ENCODE peak calls at places on chromosomes 11 and 22, in eight cellular contexts. I is endodermal cell, V is neural progenitor cell, F is left lung, X is hepatocyte, C is HCT116, L is WERI-Rb-1, J is colonic mucosa. E is an unnamed sample. For H3K36me3, the result is how much of the 10 kb centered on the place peaks cover.

GRCh38 chr11:119298726-119299125 is 18.2 kb downstream of the MCAM start:
- DNase-seq in F (no peak), L (no peak), J (no peak), V (no peak), C (no peak), X (no peak), I (no peak), E (no peak)

GRCh38 chr11:37449146-37449545 is 851.1 kb upstream of the RAG2 start:
- DNase-seq in I (peak), V (peak), F (no peak), J (no peak), L (no peak), C (no peak), X (peak), E (peak)

GRCh38 chr11:117157507-117157906 is 13.4 kb downstream of the PAFAH1B2 start:
- DNase-seq in L (no peak), X (no peak), F (no peak), J (no peak), V (no peak), I (no peak), C (no peak), E (no peak)

GRCh38 chr11:77705195-77705876 is 67.7 kb upstream of the CLNS1A start:
- DNase-seq in I (no peak), F (no peak), J (no peak), L (no peak), V (no peak), X (peak), C (peak), E (peak)

GRCh38 chr11:117980280-117980679 is 5.9 kb upstream of the IL10RA start:
- DNase-seq in I (no peak), C (no peak), X (no peak), V (no peak), J (peak), L (no peak), F (no peak), E (no peak)

GRCh38 chr22:19822301-19823117 is 32.2 kb downstream of the GNB1L start:
- DNase-seq in X (peak), C (no peak), I (peak), J (no peak), F (peak), V (no peak), L (no peak), E (no peak)

GRCh38 chr11:67272327-67273259 is 6.3 kb downstream of the GRK2 start:
- DNase-seq in X (no peak), F (peak), V (no peak), I (no peak), J (no peak), C (no peak), L (no peak), E (no peak)

GRCh38 chr22:45703758-45704157 is 32.1 kb downstream of the ATXN10 start:
- DNase-seq in X (no peak), L (no peak), I (peak), V (peak), F (no peak), J (no peak), C (no peak), E (peak)

GRCh38 chr11:116533186-116533825 is 239.5 kb downstream of the BUD13 start:
- DNase-seq in L (no peak), J (no peak), X (no peak), F (no peak), C (no peak), I (peak), V (peak), E (no peak)

GRCh38 chr11:8440649-8441048 is 153.4 kb downstream of the STK33 start:
- DNase-seq in F (no peak), J (no peak), V (no peak), C (no peak), L (no peak), X (no peak), I (no peak), E (no peak)

GRCh38 chr11:70031631-70032469 is 46.3 kb upstream of the ANO1 start:
- DNase-seq in L (no peak), X (no peak), C (no peak), I (peak), V (no peak), F (no peak), J (peak), E (no peak)

GRCh38 chr11:120219935-120220746 is 9.3 kb downstream of the OAF start:
- DNase-seq in I (peak), J (no peak), C (no peak), V (no peak), X (no peak), L (no peak), F (no peak), E (no peak)

GRCh38 chr22:25202290-25202921 is 2.7 kb downstream of the CRYBB3 start:
- DNase-seq in V (peak), C (peak), L (peak), X (peak), I (peak), J (peak), F (peak), E (peak)

GRCh38 chr11:132202621-132203020 is 832.2 kb downstream of the NTM start:
- DNase-seq in X (no peak), F (no peak), L (no peak), C (no peak), I (no peak), V (no peak), J (no peak), E (no peak)

GRCh38 chr22:44145544-44145943 is 35.2 kb upstream of the PARVG start:
- DNase-seq in L (no peak), X (no peak), F (no peak), I (no peak), J (no peak), C (no peak), V (no peak), E (no peak)

GRCh38 chr11:125123947-125124633 is 12.7 kb upstream of the TMEM218 start:
- DNase-seq in C (peak), F (peak), I (peak), V (peak), J (peak), X (peak), L (peak), E (peak)

GRCh38 chr22:25347752-25348102 is 128.3 kb downstream of the CRYBB2 start:
- DNase-seq in X (no peak), V (no peak), F (no peak), L (no peak), J (no peak), C (no peak), I (no peak), E (no peak)

GRCh38 chr11:65773784-65774411 is 6.9 kb downstream of the AP5B1 start:
- DNase-seq in J (no peak), L (no peak), F (no peak), C (no peak), V (no peak), I (no peak), X (no peak), E (peak)
- TF ChIP-seq CTCF in J (no peak), L (no peak), F (no peak), C (no peak), V (no peak), I (peak), X (peak), E (peak)

DNA sequence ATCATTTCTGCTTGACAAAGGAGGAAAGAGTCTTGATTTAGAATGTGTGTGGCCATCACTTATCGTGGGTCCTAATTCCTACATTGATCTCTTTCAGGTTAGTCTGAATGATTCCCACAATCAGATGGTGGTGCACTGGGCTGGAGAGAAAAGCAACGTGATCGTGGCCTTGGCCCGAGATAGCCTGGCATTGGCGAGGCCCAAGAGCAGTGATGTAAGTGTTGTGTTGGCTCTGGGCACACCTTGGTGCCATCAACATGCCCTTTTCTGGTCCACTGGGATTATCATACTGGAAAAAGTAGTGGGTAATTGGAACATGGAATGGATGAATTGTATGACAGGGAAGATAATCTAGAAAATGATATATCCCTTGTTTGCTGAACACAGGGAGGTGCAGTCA is 17.1 kb upstream of the SORL1-AS1 start:
- DNase-seq in V (no peak), I (no peak), L (no peak), F (no peak), C (no peak), X (no peak), J (no peak), E (no peak)
- H3K36me3 ChIP-seq in V (under half), I (under half), L (under half), F (under half), C (under half), X (under half), J (under half), E (under half)

GRCh38 chr22:38824587-38824986 is 19.2 kb downstream of the NPTXR start:
- DNase-seq in I (peak), C (no peak), L (no peak), X (peak), F (no peak), J (peak), V (peak), E (peak)
- TF ChIP-seq CTCF in I (peak), C (peak), L (peak), X (peak), F (peak), J (no peak), V (peak), E (peak)

GRCh38 chr11:61851900-61852295 is 23.8 kb downstream of the FADS2 start:
- DNase-seq in F (no peak), C (no peak), I (no peak), J (no peak), X (no peak), L (no peak), V (no peak), E (no peak)

GRCh38 chr11:61848631-61849030 is 20.5 kb downstream of the FADS2 start:
- DNase-seq in J (no peak), F (no peak), X (no peak), L (no peak), I (no peak), C (no peak), V (no peak), E (no peak)

GRCh38 chr11:61850687-61851086 is 22.6 kb downstream of the FADS2 start:
- DNase-seq in J (no peak), V (no peak), L (no peak), F (no peak), I (no peak), X (no peak), C (no peak), E (no peak)

GRCh38 chr11:61853698-61854169 is 25.6 kb downstream of the FADS2 start:
- DNase-seq in V (no peak), I (no peak), C (no peak), J (no peak), X (no peak), L (no peak), F (no peak), E (no peak)

DNA sequence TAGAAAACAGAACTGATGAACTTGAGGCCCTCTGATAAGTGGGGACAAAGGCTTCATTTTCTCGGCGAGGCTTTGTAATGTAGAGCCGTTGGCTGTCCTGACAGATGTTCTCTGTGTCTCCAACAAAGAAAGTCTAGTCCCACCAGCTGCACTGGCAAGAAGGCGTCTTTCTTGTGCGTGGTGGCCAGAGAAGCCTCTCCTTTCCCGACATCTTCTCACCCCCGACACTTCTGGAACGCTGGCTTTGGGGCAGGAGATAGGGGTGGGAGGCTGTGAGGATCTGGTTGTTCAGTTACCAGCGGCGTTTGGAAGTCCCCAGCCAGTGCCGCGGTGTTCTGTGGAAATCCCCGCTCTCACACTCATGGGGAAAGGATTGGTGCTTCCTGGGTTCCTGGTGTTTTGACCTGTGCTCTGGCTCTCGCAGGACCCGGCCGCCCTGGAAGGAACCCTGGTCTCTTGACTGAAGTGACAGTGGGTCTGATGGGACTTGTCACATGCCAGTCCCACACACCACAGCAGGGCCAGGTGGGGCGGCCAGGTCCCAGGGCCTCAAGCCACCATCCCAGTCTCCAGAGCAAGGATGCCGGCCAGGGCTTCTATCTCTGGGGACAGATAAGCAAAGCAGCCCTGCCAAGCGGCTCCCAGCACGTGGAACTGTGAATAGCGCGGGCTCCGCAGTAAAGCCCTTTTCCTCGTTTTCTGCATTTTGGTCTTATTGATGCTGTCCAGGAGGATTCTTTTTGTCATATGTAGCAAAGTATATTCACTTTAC is 23.2 kb downstream of the FADS2 start:
- DNase-seq in C (no peak), F (no peak), X (no peak), L (no peak), V (no peak), I (no peak), J (no peak), E (no peak)
- H3K36me3 ChIP-seq in C (under half), F (half or more), X (under half), L (half or more), V (under half), I (half or more), J (under half), E (under half)

GRCh38 chr22:30113494-30113893 is 33.2 kb downstream of the HORMAD2 start:
- DNase-seq in F (no peak), J (no peak), C (no peak), X (no peak), V (no peak), L (no peak), I (no peak), E (no peak)

GRCh38 chr22:30114356-30114755 is 34.1 kb downstream of the HORMAD2 start:
- DNase-seq in F (no peak), J (no peak), L (no peak), V (no peak), I (no peak), C (no peak), X (no peak), E (no peak)

GRCh38 chr22:30117256-30117655 is 37.0 kb downstream of the HORMAD2 start:
- DNase-seq in L (no peak), V (no peak), C (no peak), X (no peak), I (no peak), F (no peak), J (no peak), E (no peak)

GRCh38 chr22:30116362-30117117 is 36.3 kb downstream of the HORMAD2 start:
- DNase-seq in C (no peak), V (peak), X (peak), J (no peak), L (no peak), I (no peak), F (no peak), E (peak)

GRCh38 chr22:30115705-30116104 is 35.4 kb downstream of the HORMAD2 start:
- DNase-seq in X (no peak), F (no peak), L (no peak), I (no peak), J (no peak), C (peak), V (no peak), E (peak)
- TF ChIP-seq CTCF in X (no peak), F (no peak), L (no peak), I (no peak), J (no peak), C (no peak), V (no peak), E (peak)

GRCh38 chr11:68934321-68934645 is 30.6 kb downstream of the IGHMBP2 start:
- DNase-seq in L (no peak), I (no peak), J (no peak), V (no peak), X (no peak), F (no peak), C (no peak), E (no peak)

GRCh38 chr11:68935516-68936357 is 32.0 kb downstream of the IGHMBP2 start:
- DNase-seq in V (no peak), I (no peak), F (no peak), L (no peak), J (no peak), X (no peak), C (no peak), E (no peak)

GRCh38 chr11:68934666-68935065 is 31.0 kb downstream of the IGHMBP2 start:
- DNase-seq in I (no peak), F (no peak), C (no peak), J (no peak), L (no peak), X (no peak), V (no peak), E (no peak)

GRCh38 chr11:68936358-68936636 is 32.6 kb downstream of the IGHMBP2 start:
- DNase-seq in I (no peak), X (no peak), C (no peak), L (no peak), J (no peak), V (no peak), F (no peak), E (no peak)

DNA sequence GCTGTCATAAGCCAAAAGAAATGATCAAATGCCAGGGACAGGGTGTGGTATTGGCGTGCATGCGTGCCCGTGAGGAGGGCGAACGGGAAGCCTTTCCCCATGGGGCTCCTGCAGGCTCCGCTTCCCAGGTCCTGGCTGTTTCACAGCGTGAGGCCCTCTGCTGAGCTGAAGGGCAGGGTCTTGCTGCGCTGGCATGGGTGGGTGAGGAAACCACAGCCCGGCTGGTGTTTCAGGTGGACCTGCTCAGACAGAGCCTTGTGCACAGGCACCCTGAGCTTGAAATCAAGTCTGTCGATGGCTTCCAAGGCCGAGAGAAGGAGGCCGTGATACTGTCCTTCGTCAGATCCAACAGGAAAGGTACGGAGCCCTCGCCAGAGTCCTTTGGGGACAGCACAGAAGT is 31.4 kb downstream of the IGHMBP2 start:
- DNase-seq in C (no peak), F (no peak), L (no peak), V (no peak), J (no peak), X (no peak), I (no peak), E (no peak)
- H3K36me3 ChIP-seq in C (under half), F (half or more), L (under half), V (under half), J (under half), X (under half), I (under half), E (under half)